ENCODE peak calls at places on chromosome 21, in ten cellular contexts. C is prostate gland, G is breast epithelium, W is H1, S is suprapubic skin, Z is endothelial cell of umbilical vein, R is HCT116, L is sigmoid colon, I is transverse colon, J is K562. D is an unnamed sample.

GRCh38 chr21:16424331-16424749 is 694.6 kb downstream of the USP25 start:
- DNase-seq in C (no peak), G (no peak), W (no peak), S (no peak), Z (peak; percentile 77), R (no peak), L (no peak), I (no peak), J (no peak), D (no peak)

GRCh38 chr21:29350246-29350779 is 51.6 kb downstream of the BACH1 start:
- DNase-seq in C (no peak), G (no peak), W (no peak), S (no peak), Z (no peak), R (no peak), L (no peak), I (no peak), J (no peak), D (no peak)

GRCh38 chr21:44952116-44952928 is 12.5 kb downstream of the SLX9 start:
- DNase-seq in C (no peak), G (no peak), W (no peak), S (no peak), Z (no peak), R (no peak), L (no peak), I (no peak), J (no peak), D (no peak)

GRCh38 chr21:35796834-35797233 is 263.5 kb downstream of the SETD4 start:
- DNase-seq in C (no peak), G (no peak), W (no peak), S (no peak), Z (peak; percentile 24), R (no peak), L (no peak), I (no peak), J (no peak), D (no peak)

GRCh38 chr21:17987328-17987727 is 168.2 kb upstream of the C21orf91 start:
- DNase-seq in C (no peak), G (no peak), W (no peak), S (no peak), Z (no peak), R (no peak), L (no peak), I (no peak), J (no peak), D (no peak)

GRCh38 chr21:36999131-36999898 is 7.2 kb upstream of the RIPPLY3 start:
- DNase-seq in C (no peak), G (no peak), W (no peak), S (no peak), Z (no peak), R (no peak), L (no peak), I (no peak), J (no peak), D (no peak)

GRCh38 chr21:46427516-46427915 is 31.2 kb upstream of the DIP2A start:
- DNase-seq in C (no peak), G (no peak), W (no peak), S (no peak), Z (no peak), R (no peak), L (no peak), I (no peak), J (no peak), D (no peak)

GRCh38 chr21:41582298-41582840 is 74.4 kb upstream of the TMPRSS2 start:
- DNase-seq in C (no peak), G (no peak), W (no peak), S (no peak), Z (no peak), R (no peak), L (no peak), I (no peak), J (no peak), D (no peak)

GRCh38 chr21:45831991-45832740 is 149.4 kb upstream of the COL6A1 start:
- DNase-seq in C (no peak), G (no peak), W (no peak), S (no peak), Z (no peak), R (no peak), L (peak; percentile 94), I (peak; percentile 31), J (no peak), D (no peak)

GRCh38 chr21:20045197-20045596 is 953.0 kb upstream of the NCAM2 start:
- DNase-seq in C (no peak), G (no peak), W (no peak), S (no peak), Z (no peak), R (no peak), L (no peak), I (no peak), J (peak; percentile 42), D (no peak)

GRCh38 chr21:34915364-34915834 is 133.7 kb downstream of the RUNX1 start:
- DNase-seq in C (no peak), G (no peak), W (no peak), S (no peak), Z (no peak), R (no peak), L (no peak), I (no peak), J (no peak), D (no peak)

GRCh38 chr21:35048706-35049617 is at the start of gene RUNX1:
- DNase-seq in C (no peak), G (no peak), W (no peak), S (no peak), Z (peak; percentile 37), R (no peak), L (no peak), I (peak; percentile 63), J (peak; percentile 62), D (peak; percentile 35)

GRCh38 chr21:26845066-26845749 is at the start of gene ADAMTS1:
- DNase-seq in C (peak; percentile 68), G (peak; percentile 87), W (peak; percentile 68), S (peak; percentile 95), Z (peak; percentile 77), R (no peak), L (peak; percentile 98), I (peak; percentile 76), J (no peak), D (no peak)
- TF ChIP-seq POLR2A in C (peak; percentile 54), G (peak; percentile 88), W (peak; percentile 98), S (peak; percentile 92), Z (peak; percentile 97), R (no peak), L (peak; percentile 89), I (peak; percentile 90), J (no peak), D (no peak)

GRCh38 chr21:33433001-33433400 is 29.8 kb downstream of the IFNGR2 start:
- DNase-seq in C (no peak), G (no peak), W (no peak), S (no peak), Z (no peak), R (no peak), L (no peak), I (no peak), J (no peak), D (no peak)

GRCh38 chr21:33430858-33431257 is 27.6 kb downstream of the IFNGR2 start:
- DNase-seq in C (no peak), G (no peak), W (no peak), S (peak; percentile 21), Z (no peak), R (no peak), L (no peak), I (no peak), J (no peak), D (no peak)

GRCh38 chr21:33434770-33435360 is 31.7 kb downstream of the IFNGR2 start:
- DNase-seq in C (no peak), G (no peak), W (no peak), S (no peak), Z (peak; percentile 92), R (no peak), L (no peak), I (no peak), J (peak; percentile 53), D (peak; percentile 71)

GRCh38 chr21:33432496-33432895 is 29.3 kb downstream of the IFNGR2 start:
- DNase-seq in C (no peak), G (no peak), W (no peak), S (no peak), Z (no peak), R (no peak), L (no peak), I (no peak), J (no peak), D (no peak)

DNA sequence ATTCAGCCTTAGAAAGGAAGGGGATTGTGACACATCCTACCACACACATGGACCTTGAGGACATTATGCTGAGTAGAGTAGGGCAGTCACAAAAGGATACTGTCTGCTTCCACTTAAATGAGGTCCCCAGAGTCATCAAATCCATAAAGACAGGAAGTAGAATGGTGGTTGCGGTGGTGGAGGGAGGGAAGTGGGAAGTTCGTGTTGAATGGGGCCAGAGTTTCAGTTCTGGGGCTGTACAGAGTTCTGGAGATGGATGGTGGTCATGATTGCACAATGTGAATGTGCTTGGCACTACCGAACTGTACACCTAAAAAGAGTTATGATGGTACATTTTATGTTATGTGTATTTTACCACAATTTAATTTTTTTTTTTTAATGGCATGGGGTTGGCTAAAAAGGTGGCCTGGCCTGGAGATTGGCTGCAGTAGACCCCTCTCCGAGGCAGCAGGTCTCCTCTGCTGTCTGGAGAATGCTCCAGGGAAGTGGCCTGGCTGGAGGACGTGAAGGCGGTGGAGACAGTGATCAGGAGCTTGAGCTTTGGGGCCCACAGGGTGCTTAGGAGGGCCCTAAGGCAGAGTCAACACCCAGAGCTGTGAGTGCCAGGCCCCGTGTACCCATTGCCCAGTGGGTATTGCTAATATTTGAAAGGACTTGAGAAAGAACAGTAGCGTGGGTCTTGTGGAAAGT is 30.4 kb downstream of the IFNGR2 start:
- DNase-seq in C (no peak), G (no peak), W (no peak), S (no peak), Z (no peak), R (no peak), L (no peak), I (no peak), J (no peak), D (no peak)
- TF ChIP-seq POLR2AphosphoS5 in C (no peak), G (no peak), W (no peak), S (no peak), Z (no peak), R (no peak), L (no peak), I (peak; percentile 10), J (no peak), D (no peak)

DNA sequence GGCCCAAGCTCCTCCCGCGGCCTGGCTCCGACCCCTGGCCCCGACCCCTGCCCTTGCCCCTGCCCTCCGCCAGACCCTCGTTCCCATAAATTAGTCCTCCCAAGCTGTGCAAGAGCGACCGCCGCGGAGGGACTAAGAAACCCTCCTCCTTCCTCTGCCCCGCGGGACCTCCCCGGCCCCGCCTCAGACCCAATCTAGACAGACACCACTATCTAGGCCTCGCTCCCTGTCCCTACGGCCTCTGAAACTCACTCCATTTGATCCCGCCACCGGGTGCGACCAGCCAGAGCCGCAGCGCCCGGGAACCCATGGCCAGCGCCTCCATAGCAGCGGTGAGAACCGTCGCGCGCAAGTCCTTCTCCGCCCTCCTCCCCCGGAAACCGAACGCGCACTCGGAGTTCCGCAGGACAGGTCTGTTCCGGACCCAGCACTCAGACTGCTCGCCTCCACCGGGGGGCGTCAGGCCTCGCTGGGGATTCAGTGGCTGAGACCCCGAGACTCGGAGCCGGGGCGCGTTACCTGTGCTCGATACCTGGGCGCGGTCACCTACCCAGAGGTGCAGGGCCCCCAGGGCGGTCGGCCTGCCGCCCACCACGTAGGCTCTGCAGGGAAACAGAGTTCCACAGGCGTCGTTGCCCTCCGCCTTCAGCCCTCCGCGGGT is at the start of gene MRPL39:
- DNase-seq in C (peak; percentile 67), G (peak; percentile 87), W (peak; percentile 78), S (peak; percentile 91), Z (peak; percentile 78), R (peak; percentile 80), L (peak; percentile 92), I (peak; percentile 89), J (peak; percentile 94), D (peak; percentile 86)
- TF ChIP-seq POLR2A in C (no peak), G (no peak), W (peak; percentile 82), S (peak; percentile 40), Z (peak; percentile 73), R (peak; percentile 70), L (no peak), I (peak; percentile 55), J (peak; percentile 97), D (peak; percentile 91)

GRCh38 chr21:43937898-43938309 is 72.9 kb downstream of the AGPAT3 start:
- DNase-seq in C (no peak), G (no peak), W (no peak), S (no peak), Z (no peak), R (no peak), L (no peak), I (no peak), J (no peak), D (peak; percentile 65)
- TF ChIP-seq POLR2AphosphoS5 in C (no peak), G (no peak), W (no peak), S (no peak), Z (no peak), R (no peak), L (no peak), I (no peak), J (no peak), D (peak; percentile 30)